ENCODE peak calls at places on chromosomes 4 and X, in eight cellular contexts. K is AG04450; T is HepG2; W is tibial nerve; J is CD8-positive, alpha-beta T cell; Z is psoas muscle; X is fibroblast of lung; N is brain microvascular endothelial cell. C is an unnamed sample.

GRCh38 chrX:19670321-19670750 is 155.0 kb upstream of the MAP3K15 start:
- DNase-seq in K (peak), W (peak), N (no peak), X (peak), Z (no peak), J (no peak), T (peak), C (no peak)

GRCh38 chr4:124940387-124940786 is 227.9 kb upstream of the ANKRD50 start:
- DNase-seq in Z (no peak), T (no peak), J (no peak), K (peak), W (peak), X (peak), N (peak), C (peak)

GRCh38 chrX:8345473-8345872 is 119.2 kb upstream of the VCX3B start:
- DNase-seq in X (no peak), T (peak), Z (no peak), N (no peak), J (no peak), W (no peak), K (no peak), C (peak)

GRCh38 chr4:34181891-34182290 is 2062.4 kb downstream of the ARAP2 start:
- DNase-seq in N (no peak), W (no peak), K (no peak), Z (no peak), J (no peak), T (no peak), X (peak), C (no peak)

GRCh38 chr4:143700420-143701352 is at the start of gene FREM3:
- DNase-seq in K (no peak), W (no peak), X (no peak), T (no peak), Z (no peak), N (no peak), J (no peak), C (no peak)

GRCh38 chrX:49310371-49310770 is 6.9 kb downstream of the GAGE10 start:
- DNase-seq in W (no peak), Z (no peak), T (no peak), K (no peak), N (no peak), X (no peak), J (no peak), C (no peak)

GRCh38 chrX:31236231-31236630 is 164.4 kb upstream of the FTHL17 start:
- DNase-seq in T (no peak), W (no peak), J (no peak), K (no peak), N (no peak), Z (no peak), X (no peak), C (no peak)

GRCh38 chr4:30856795-30857564 is 136.8 kb downstream of the PCDH7 start:
- DNase-seq in Z (no peak), K (no peak), J (no peak), X (no peak), N (no peak), W (no peak), T (no peak), C (no peak)

GRCh38 chrX:46653482-46653881 is 79.9 kb downstream of the CHST7 start:
- DNase-seq in N (no peak), T (peak), Z (no peak), X (peak), J (no peak), W (no peak), K (no peak), C (no peak)

GRCh38 chrX:2159393-2159792 is 341.4 kb downstream of the DHRSX start:
- DNase-seq in J (no peak), W (no peak), T (no peak), Z (no peak), N (no peak), K (no peak), X (no peak), C (no peak)

GRCh38 chr4:10458190-10458589 is 964 bp upstream of the ZNF518B start:
- DNase-seq in K (no peak), X (no peak), Z (no peak), W (no peak), J (no peak), N (no peak), T (no peak), C (no peak)

GRCh38 chr4:13455411-13455810 is 28.7 kb downstream of the RAB28 start:
- DNase-seq in T (no peak), Z (no peak), X (no peak), J (no peak), N (peak), K (peak), W (no peak), C (no peak)

GRCh38 chrX:37060999-37061398 is 52.8 kb downstream of the FAM47C start:
- DNase-seq in K (peak), W (no peak), Z (no peak), J (no peak), X (peak), N (peak), T (peak), C (peak)

GRCh38 chr4:186844059-186844681 is 120.5 kb upstream of the FAT1 start:
- DNase-seq in J (no peak), N (peak), W (peak), K (peak), T (no peak), Z (no peak), X (peak), C (no peak)

GRCh38 chrX:24877854-24878650 is 137.7 kb downstream of the ARX start:
- DNase-seq in N (no peak), T (peak), W (no peak), X (no peak), Z (no peak), J (no peak), K (no peak), C (no peak)

GRCh38 chrX:71070531-71070930 is 2.4 kb upstream of the SNX12 start:
- DNase-seq in N (no peak), Z (no peak), T (no peak), J (no peak), X (no peak), K (no peak), W (no peak), C (no peak)
- TF ChIP-seq CTCF in N (no peak), Z (no peak), T (no peak), J (no peak), X (no peak), K (no peak), W (no peak), C (no peak)

GRCh38 chr4:140239311-140239710 is 85.3 kb upstream of the MAML3 start:
- DNase-seq in X (no peak), T (no peak), N (no peak), J (no peak), K (no peak), Z (no peak), W (no peak), C (no peak)
- H3K27ac ChIP-seq in X (no peak), T (no peak), N (no peak), J (no peak), K (no peak), Z (peak), W (no peak), C (no peak)

DNA sequence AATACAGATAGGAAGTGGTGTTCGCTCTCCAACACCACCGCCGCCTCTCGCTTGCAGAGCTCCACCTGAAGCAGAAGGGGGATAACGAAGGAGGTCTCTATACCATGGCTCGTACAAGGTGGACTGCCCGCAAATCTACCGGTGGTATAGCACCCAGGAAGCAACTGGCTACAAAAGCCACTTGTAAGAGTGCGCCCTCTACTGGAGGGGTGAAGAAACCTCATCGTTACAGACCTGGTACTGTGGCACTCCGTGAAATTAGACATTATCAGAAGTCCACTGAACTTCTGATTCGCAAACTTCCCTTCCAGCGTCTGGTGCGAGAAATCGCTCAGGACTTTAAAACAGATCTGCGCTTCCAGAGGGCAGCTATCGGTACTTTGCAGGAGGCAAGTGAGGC is 5.2 kb upstream of the BMP15 start:
- DNase-seq in J (no peak), N (no peak), T (peak), X (peak), K (no peak), W (no peak), Z (no peak), C (no peak)
- TF ChIP-seq CTCF in J (no peak), N (peak), T (peak), X (peak), K (peak), W (no peak), Z (no peak), C (no peak)

DNA sequence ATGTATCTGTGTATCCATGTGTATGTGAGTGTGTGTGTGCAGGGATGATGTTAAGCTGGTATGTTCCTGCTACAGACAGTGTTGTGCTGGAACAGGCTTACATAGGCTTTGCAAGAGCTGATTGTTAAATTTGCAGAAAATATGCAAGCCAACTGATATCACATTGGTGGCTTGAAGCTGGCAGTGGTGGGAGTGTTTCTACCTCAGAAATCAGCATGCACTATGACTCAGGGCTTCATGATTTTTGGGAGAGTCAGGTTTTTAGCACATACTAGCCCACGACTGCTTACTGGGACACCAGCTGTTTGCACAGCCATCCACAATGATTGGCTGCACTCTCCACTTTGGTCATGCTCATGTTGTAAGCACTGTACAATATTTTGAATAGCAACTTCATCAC is 261.8 kb downstream of the DHX15 start:
- DNase-seq in W (no peak), X (peak), K (no peak), N (no peak), Z (no peak), T (no peak), J (no peak), C (no peak)
- H3K27ac ChIP-seq in W (no peak), X (no peak), K (no peak), N (no peak), Z (no peak), T (no peak), J (no peak), C (no peak)

DNA sequence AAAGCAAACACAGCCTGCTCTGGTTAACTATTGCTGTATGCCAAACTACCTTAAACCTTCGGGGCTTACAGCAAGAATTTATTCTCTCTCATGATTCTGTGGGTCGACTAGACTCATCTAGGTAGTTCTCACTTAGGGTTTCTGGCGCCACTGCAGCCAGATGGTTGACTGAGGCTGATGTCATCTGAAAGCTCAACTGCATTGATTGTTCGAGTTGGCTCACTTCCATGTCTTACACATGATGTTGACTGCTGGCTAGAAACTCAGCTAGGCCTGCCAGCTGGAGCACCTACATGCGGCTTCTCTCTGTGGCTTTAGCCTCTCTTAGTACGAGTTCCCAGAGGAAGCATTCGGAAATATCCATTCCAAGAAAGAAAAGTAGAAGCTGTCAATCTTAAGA is 103.2 kb downstream of the SRPX start:
- DNase-seq in Z (no peak), J (no peak), N (no peak), W (no peak), X (peak), T (no peak), K (no peak), C (no peak)
- TF ChIP-seq CTCF in Z (no peak), J (no peak), N (no peak), W (no peak), X (no peak), T (no peak), K (no peak), C (no peak)

GRCh38 chrX:40170830-40171512 is 73.2 kb upstream of the BCOR start:
- DNase-seq in K (no peak), Z (no peak), N (no peak), J (peak), W (no peak), X (no peak), T (no peak), C (no peak)
- H3K27ac ChIP-seq in K (no peak), Z (peak), N (no peak), J (peak), W (peak), X (peak), T (peak), C (no peak)

GRCh38 chrX:132651411-132652086 is 162.7 kb upstream of the MBNL3 start:
- DNase-seq in N (no peak), Z (no peak), K (no peak), J (no peak), W (no peak), T (no peak), X (peak), C (no peak)
- TF ChIP-seq CTCF in N (peak), Z (no peak), K (no peak), J (no peak), W (no peak), T (no peak), X (peak), C (no peak)

C was measured in RWPE1.